ENCODE peak calls at places on chromosomes 1 and 21, in six cellular contexts. One of them, this sample, is unnamed.

GRCh38 chr1:112933820-112934561 is 22.0 kb downstream of the SLC16A1 start:
- DNase-seq in HuH-7: no peak
- DNase-seq in ACHN: no peak
- DNase-seq in choroid plexus epithelial cell: no peak
- DNase-seq in left ventricle myocardium inferior: no peak
- DNase-seq in NCI-H524 treated with DMSO at 0.1 percent for 48 hours: no peak
- DNase-seq in this sample: no peak

GRCh38 chr21:29521872-29522271 is 223.2 kb downstream of the BACH1 start:
- DNase-seq in left ventricle myocardium inferior: no peak
- DNase-seq in ACHN: no peak
- DNase-seq in choroid plexus epithelial cell: no peak
- DNase-seq in NCI-H524 treated with DMSO at 0.1 percent for 48 hours: no peak
- DNase-seq in HuH-7: no peak
- DNase-seq in this sample: no peak

GRCh38 chr1:108591471-108591870 is 31.6 kb downstream of the EEIG2 start:
- DNase-seq in HuH-7: no peak
- DNase-seq in NCI-H524 treated with DMSO at 0.1 percent for 48 hours: no peak
- DNase-seq in left ventricle myocardium inferior: peak; percentile 17
- DNase-seq in ACHN: no peak
- DNase-seq in choroid plexus epithelial cell: no peak
- DNase-seq in this sample: no peak

GRCh38 chr1:3483801-3484444 is 29.5 kb downstream of the ARHGEF16 start:
- DNase-seq in HuH-7: peak; percentile 86
- DNase-seq in ACHN: peak; percentile 37
- DNase-seq in NCI-H524 treated with DMSO at 0.1 percent for 48 hours: no peak
- DNase-seq in left ventricle myocardium inferior: no peak
- DNase-seq in choroid plexus epithelial cell: peak; percentile 42
- DNase-seq in this sample: no peak

GRCh38 chr1:174659823-174660222 is 212.1 kb downstream of the GPR52 start:
- DNase-seq in ACHN: no peak
- DNase-seq in choroid plexus epithelial cell: peak; percentile 67
- DNase-seq in HuH-7: no peak
- DNase-seq in left ventricle myocardium inferior: no peak
- DNase-seq in NCI-H524 treated with DMSO at 0.1 percent for 48 hours: no peak
- DNase-seq in this sample: no peak

GRCh38 chr1:114490235-114490634 is 20.8 kb downstream of the TRIM33 start:
- DNase-seq in left ventricle myocardium inferior: no peak
- DNase-seq in NCI-H524 treated with DMSO at 0.1 percent for 48 hours: peak; percentile 21
- DNase-seq in ACHN: no peak
- DNase-seq in HuH-7: no peak
- DNase-seq in choroid plexus epithelial cell: no peak
- DNase-seq in this sample: no peak

GRCh38 chr21:29885491-29885890 is 54.3 kb downstream of the GRIK1 start:
- DNase-seq in HuH-7: no peak
- DNase-seq in NCI-H524 treated with DMSO at 0.1 percent for 48 hours: no peak
- DNase-seq in left ventricle myocardium inferior: no peak
- DNase-seq in choroid plexus epithelial cell: no peak
- DNase-seq in ACHN: no peak
- DNase-seq in this sample: no peak

GRCh38 chr1:221868894-221869293 is 127.0 kb upstream of the DUSP10 start:
- DNase-seq in choroid plexus epithelial cell: peak; percentile 75
- DNase-seq in NCI-H524 treated with DMSO at 0.1 percent for 48 hours: no peak
- DNase-seq in HuH-7: no peak
- DNase-seq in left ventricle myocardium inferior: no peak
- DNase-seq in ACHN: no peak
- DNase-seq in this sample: no peak

GRCh38 chr1:150563340-150564038 is 14.3 kb downstream of the ADAMTSL4 start:
- DNase-seq in choroid plexus epithelial cell: peak; percentile 51
- DNase-seq in ACHN: peak; percentile 63
- DNase-seq in left ventricle myocardium inferior: peak; percentile 75
- DNase-seq in NCI-H524 treated with DMSO at 0.1 percent for 48 hours: no peak
- DNase-seq in HuH-7: no peak
- DNase-seq in this sample: no peak

This sample was measured in NT2/D1.